ENCODE peak calls at places on chromosomes 12 and 14, in four cellular contexts. A is brain microvascular endothelial cell, E is AG04450, M is ascending aorta. X is an unnamed sample.

GRCh38 chr12:110371408-110372055 is 32.0 kb downstream of the ANAPC7 start:
- DNase-seq in A (peak), E (no peak), M (no peak), X (no peak)

GRCh38 chr12:18747960-18748359 is 10.0 kb downstream of the CAPZA3 start:
- DNase-seq in M (no peak), A (peak), E (peak), X (peak)

GRCh38 chr14:68967459-68967940 is 11.6 kb downstream of the ACTN1 start:
- DNase-seq in A (peak), E (no peak), M (no peak), X (no peak)

GRCh38 chr14:38209572-38210159 is 2.0 kb downstream of the SSTR1 start:
- DNase-seq in M (no peak), A (no peak), E (no peak), X (no peak)

GRCh38 chr14:77186911-77187648 is 5.5 kb downstream of the TMEM63C start:
- DNase-seq in M (no peak), A (no peak), E (no peak), X (peak)

GRCh38 chr12:53380797-53381738 is 1.1 kb downstream of the SP1 start:
- DNase-seq in M (no peak), A (peak), E (no peak), X (no peak)

GRCh38 chr14:53999061-53999488 is 42.5 kb upstream of the BMP4 start:
- DNase-seq in M (no peak), E (peak), A (peak), X (peak)

GRCh38 chr14:68643673-68644072 is 149.2 kb downstream of the ZFP36L1 start:
- DNase-seq in A (no peak), E (no peak), M (no peak), X (no peak)

GRCh38 chr12:54360717-54361456 is 3.4 kb downstream of the GPR84 start:
- DNase-seq in E (no peak), M (no peak), A (peak), X (no peak)

GRCh38 chr12:53200458-53201169 is 6.4 kb downstream of the ITGB7 start:
- DNase-seq in M (no peak), E (no peak), A (no peak), X (no peak)

GRCh38 chr14:102418853-102419240 is 56.1 kb downstream of the TECPR2 start:
- DNase-seq in E (no peak), A (no peak), M (no peak), X (no peak)

GRCh38 chr14:22977684-22978486 is 4.5 kb downstream of the AJUBA start:
- DNase-seq in M (no peak), E (no peak), A (no peak), X (no peak)

GRCh38 chr14:63852271-63852816 is 460 bp upstream of the SYNE2 start:
- DNase-seq in M (no peak), E (no peak), A (no peak), X (no peak)

GRCh38 chr12:75658286-75658685 is 146.9 kb upstream of the KRR1 start:
- DNase-seq in M (no peak), E (no peak), A (no peak), X (no peak)

GRCh38 chr14:24269910-24270536 is 1.4 kb downstream of the RABGGTA start:
- DNase-seq in A (no peak), E (no peak), M (no peak), X (no peak)
- H3K4me3 ChIP-seq in A (no peak), E (no peak), M (no peak), X (no peak)

GRCh38 chr12:49198431-49199155 is 9.7 kb upstream of the TUBA1A start:
- DNase-seq in M (no peak), E (peak), A (peak), X (no peak)
- H3K4me3 ChIP-seq in M (no peak), E (peak), A (no peak), X (no peak)

GRCh38 chr14:24274101-24274543 is 2.7 kb upstream of the RABGGTA start:
- DNase-seq in E (no peak), M (no peak), A (no peak), X (no peak)
- H3K4me3 ChIP-seq in E (no peak), M (no peak), A (no peak), X (no peak)

GRCh38 chr12:92147491-92147890 is 1.8 kb upstream of the BTG1 start:
- DNase-seq in A (no peak), E (no peak), M (no peak), X (no peak)
- H3K4me3 ChIP-seq in A (no peak), E (peak), M (no peak), X (peak)

DNA sequence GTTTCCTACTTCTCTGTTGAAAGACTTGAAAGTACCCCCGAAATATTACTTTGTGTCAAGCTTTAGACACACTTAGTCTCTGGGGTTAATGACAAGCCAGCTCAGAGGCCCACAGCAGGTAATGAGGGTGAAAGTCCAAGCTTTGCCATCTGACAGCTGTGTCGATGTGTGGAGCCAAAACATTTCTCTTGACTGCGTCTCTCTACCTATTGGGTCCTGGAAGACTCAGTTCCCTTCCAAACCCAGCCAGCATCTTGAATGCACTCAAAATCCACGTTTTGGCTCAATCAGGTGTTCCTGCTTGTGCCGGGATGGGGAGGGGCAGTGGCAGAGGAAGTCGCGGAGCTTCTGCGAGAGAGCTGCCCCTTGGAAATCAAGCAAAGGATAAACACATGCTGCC is 3.2 kb downstream of the PLXNC1 start:
- DNase-seq in E (no peak), A (no peak), M (no peak), X (no peak)
- H3K4me3 ChIP-seq in E (no peak), A (no peak), M (no peak), X (no peak)

X was measured in skeletal muscle cell.